ENCODE peak calls at places on chromosomes 16 and 17, in eight cellular contexts. Z, C, Q, D, L, K, H and U are unnamed samples.

GRCh38 chr16:57299009-57299718 is 14.7 kb upstream of the PLLP start:
- DNase-seq in Z (peak), C (no peak), Q (no peak), D (no peak), L (no peak), K (no peak), H (peak), U (peak)

GRCh38 chr17:77494664-77495435 is 354.1 kb downstream of the SEC14L1 start:
- DNase-seq in Z (peak), C (peak), Q (no peak), D (peak), L (peak), K (peak), H (peak), U (peak)

GRCh38 chr16:4882633-4883285 is 35.5 kb downstream of the UBN1 start:
- DNase-seq in Z (peak), C (peak), Q (no peak), D (no peak), L (no peak), K (peak), H (no peak), U (peak)

GRCh38 chr17:39145143-39145542 is 6.3 kb downstream of the PLXDC1 start:
- DNase-seq in Z (no peak), C (no peak), Q (no peak), D (no peak), L (no peak), K (no peak), H (no peak), U (no peak)

GRCh38 chr17:71330099-71330375 is 790.8 kb upstream of the SOX9 start:
- DNase-seq in Z (no peak), C (no peak), Q (no peak), D (no peak), L (no peak), K (no peak), H (no peak), U (no peak)

GRCh38 chr17:78557598-78558039 is 19.6 kb downstream of the DNAH17 start:
- DNase-seq in Z (peak), C (peak), Q (no peak), D (no peak), L (no peak), K (peak), H (no peak), U (no peak)

GRCh38 chr17:45320931-45321461 is 4.2 kb upstream of the MAP3K14 start:
- DNase-seq in Z (peak), C (peak), Q (no peak), D (no peak), L (no peak), K (peak), H (no peak), U (no peak)

GRCh38 chr17:43324205-43324893 is 74.4 kb upstream of the ARL4D start:
- DNase-seq in Z (peak), C (no peak), Q (no peak), D (no peak), L (no peak), K (no peak), H (no peak), U (no peak)

GRCh38 chr16:57669476-57670162 is 1.5 kb downstream of the ADGRG3 start:
- DNase-seq in Z (no peak), C (no peak), Q (no peak), D (no peak), L (no peak), K (no peak), H (no peak), U (no peak)

GRCh38 chr16:29729116-29729521 is 16.7 kb downstream of the C16orf54 start:
- DNase-seq in Z (peak), C (peak), Q (no peak), D (no peak), L (no peak), K (peak), H (peak), U (peak)

GRCh38 chr17:9356488-9356911 is 219.1 kb downstream of the STX8 start:
- DNase-seq in Z (no peak), C (no peak), Q (no peak), D (no peak), L (no peak), K (no peak), H (no peak), U (no peak)

GRCh38 chr16:89119161-89119621 is 25.5 kb downstream of the ACSF3 start:
- DNase-seq in Z (no peak), C (no peak), Q (no peak), D (no peak), L (no peak), K (no peak), H (no peak), U (no peak)

GRCh38 chr17:31533546-31534155 is 142.2 kb downstream of the RAB11FIP4 start:
- DNase-seq in Z (peak), C (peak), Q (no peak), D (no peak), L (no peak), K (peak), H (peak), U (no peak)

GRCh38 chr17:45677770-45678169 is 106.3 kb upstream of the CRHR1 start:
- DNase-seq in Z (peak), C (no peak), Q (no peak), D (no peak), L (no peak), K (peak), H (no peak), U (no peak)

GRCh38 chr17:74514632-74515035 is 16.6 kb downstream of the CD300LB start:
- DNase-seq in Z (no peak), C (no peak), Q (no peak), D (no peak), L (no peak), K (no peak), H (no peak), U (peak)

GRCh38 chr16:52265446-52265861 is 281.5 kb downstream of the TOX3 start:
- DNase-seq in Z (no peak), C (no peak), Q (no peak), D (no peak), L (no peak), K (no peak), H (peak), U (peak)

GRCh38 chr17:75487351-75488070 is 27.8 kb downstream of the CASKIN2 start:
- DNase-seq in Z (peak), C (peak), Q (no peak), D (peak), L (peak), K (peak), H (no peak), U (no peak)

GRCh38 chr16:2963611-2964415 is at the start of gene KREMEN2:
- DNase-seq in Z (peak), C (no peak), Q (no peak), D (no peak), L (no peak), K (peak), H (peak), U (peak)

GRCh38 chr17:80822021-80822699 is 169.5 kb upstream of the CHMP6 start:
- DNase-seq in Z (no peak), C (no peak), Q (no peak), D (no peak), L (no peak), K (no peak), H (no peak), U (no peak)

GRCh38 chr16:56972403-56972802 is 10.7 kb downstream of the CETP start:
- DNase-seq in Z (no peak), C (no peak), Q (no peak), D (no peak), L (no peak), K (no peak), H (no peak), U (no peak)

GRCh38 chr17:17325228-17325627 is 22.1 kb downstream of the NT5M start:
- DNase-seq in Z (no peak), C (no peak), Q (no peak), D (no peak), L (no peak), K (no peak), H (no peak), U (no peak)

GRCh38 chr17:7282752-7283321 is 1.3 kb downstream of the SLC2A4 start:
- DNase-seq in Z (no peak), C (no peak), Q (no peak), D (no peak), L (no peak), K (no peak), H (peak), U (no peak)

GRCh38 chr16:16045879-16046278 is 96.5 kb downstream of the ABCC1 start:
- DNase-seq in Z (no peak), C (no peak), Q (no peak), D (no peak), L (no peak), K (peak), H (no peak), U (no peak)